ENCODE peak calls at places on chromosomes 13 and 19, in seven cellular contexts. One of them, this sample, is unnamed.

GRCh38 chr19:55684946-55685681 is 10.1 kb downstream of the EPN1 start:
- DNase-seq in fibroblast of gingiva: no peak
- DNase-seq in glutamatergic neuron: no peak
- DNase-seq in skeletal muscle cell: no peak
- DNase-seq in nucleus accumbens: no peak
- DNase-seq in NCI-H2081: no peak
- DNase-seq in NCI-H345: no peak
- DNase-seq in this sample: no peak

GRCh38 chr19:20247016-20247683 is 80.1 kb downstream of the ZNF486 start:
- DNase-seq in fibroblast of gingiva: no peak
- DNase-seq in glutamatergic neuron: peak; percentile 55
- DNase-seq in skeletal muscle cell: no peak
- DNase-seq in nucleus accumbens: peak; percentile 47
- DNase-seq in NCI-H2081: no peak
- DNase-seq in NCI-H345: peak; percentile 1
- DNase-seq in this sample: no peak

GRCh38 chr13:60627071-60627686 is 230.2 kb downstream of the TDRD3 start:
- DNase-seq in fibroblast of gingiva: no peak
- DNase-seq in glutamatergic neuron: peak; percentile 73
- DNase-seq in skeletal muscle cell: no peak
- DNase-seq in nucleus accumbens: peak; percentile 1
- DNase-seq in NCI-H2081: peak; percentile 14
- DNase-seq in NCI-H345: peak; percentile 12
- DNase-seq in this sample: peak; percentile 65

GRCh38 chr13:45811891-45812583 is 39.5 kb downstream of the SIAH3 start:
- DNase-seq in fibroblast of gingiva: no peak
- DNase-seq in glutamatergic neuron: no peak
- DNase-seq in skeletal muscle cell: no peak
- DNase-seq in nucleus accumbens: no peak
- DNase-seq in NCI-H2081: no peak
- DNase-seq in NCI-H345: no peak
- DNase-seq in this sample: no peak

GRCh38 chr13:49347650-49348385 is 96.0 kb downstream of the CAB39L start:
- DNase-seq in fibroblast of gingiva: no peak
- DNase-seq in glutamatergic neuron: no peak
- DNase-seq in skeletal muscle cell: no peak
- DNase-seq in nucleus accumbens: no peak
- DNase-seq in NCI-H2081: no peak
- DNase-seq in NCI-H345: no peak
- DNase-seq in this sample: no peak

GRCh38 chr13:107329991-107330390 is 762.1 kb upstream of the ARGLU1 start:
- DNase-seq in fibroblast of gingiva: peak; percentile 3
- DNase-seq in glutamatergic neuron: no peak
- DNase-seq in skeletal muscle cell: no peak
- DNase-seq in nucleus accumbens: no peak
- DNase-seq in NCI-H2081: peak; percentile 49
- DNase-seq in NCI-H345: peak; percentile 49
- DNase-seq in this sample: no peak

GRCh38 chr13:94712812-94713555 is 639 bp upstream of the SOX21 start:
- DNase-seq in fibroblast of gingiva: peak; percentile 64
- DNase-seq in glutamatergic neuron: peak; percentile 58
- DNase-seq in skeletal muscle cell: peak; percentile 11
- DNase-seq in nucleus accumbens: peak; percentile 21
- DNase-seq in NCI-H2081: peak; percentile 47
- DNase-seq in NCI-H345: peak; percentile 86
- DNase-seq in this sample: peak; percentile 35

GRCh38 chr13:30910676-30911075 is 4.6 kb downstream of the MEDAG start:
- DNase-seq in fibroblast of gingiva: no peak
- DNase-seq in glutamatergic neuron: no peak
- DNase-seq in skeletal muscle cell: no peak
- DNase-seq in nucleus accumbens: no peak
- DNase-seq in NCI-H2081: no peak
- DNase-seq in NCI-H345: no peak
- DNase-seq in this sample: no peak

GRCh38 chr19:33186835-33187540 is 7.1 kb upstream of the LRP3 start:
- DNase-seq in fibroblast of gingiva: no peak
- DNase-seq in glutamatergic neuron: no peak
- DNase-seq in skeletal muscle cell: no peak
- DNase-seq in nucleus accumbens: no peak
- DNase-seq in NCI-H2081: no peak
- DNase-seq in NCI-H345: no peak
- DNase-seq in this sample: no peak

GRCh38 chr13:99431927-99432636 is 69.2 kb upstream of the TM9SF2 start:
- DNase-seq in fibroblast of gingiva: no peak
- DNase-seq in glutamatergic neuron: no peak
- DNase-seq in skeletal muscle cell: no peak
- DNase-seq in nucleus accumbens: no peak
- DNase-seq in NCI-H2081: no peak
- DNase-seq in NCI-H345: no peak
- DNase-seq in this sample: no peak

GRCh38 chr19:15992014-15992413 is 43.2 kb downstream of the OR10H4 start:
- DNase-seq in fibroblast of gingiva: no peak
- DNase-seq in glutamatergic neuron: no peak
- DNase-seq in skeletal muscle cell: no peak
- DNase-seq in nucleus accumbens: no peak
- DNase-seq in NCI-H2081: no peak
- DNase-seq in NCI-H345: no peak
- DNase-seq in this sample: no peak

GRCh38 chr13:83024226-83024625 is 858.0 kb downstream of the SLITRK1 start:
- DNase-seq in fibroblast of gingiva: peak; percentile 54
- DNase-seq in glutamatergic neuron: no peak
- DNase-seq in skeletal muscle cell: no peak
- DNase-seq in nucleus accumbens: no peak
- DNase-seq in NCI-H2081: no peak
- DNase-seq in NCI-H345: no peak
- DNase-seq in this sample: no peak

GRCh38 chr13:27359203-27359821 is 65.1 kb upstream of the GTF3A start:
- DNase-seq in fibroblast of gingiva: peak; percentile 54
- DNase-seq in glutamatergic neuron: peak; percentile 82
- DNase-seq in skeletal muscle cell: no peak
- DNase-seq in nucleus accumbens: peak; percentile 70
- DNase-seq in NCI-H2081: peak; percentile 59
- DNase-seq in NCI-H345: peak; percentile 51
- DNase-seq in this sample: no peak

GRCh38 chr13:23570099-23570926 is at the start of gene TNFRSF19:
- DNase-seq in fibroblast of gingiva: peak; percentile 21
- DNase-seq in glutamatergic neuron: peak; percentile 75
- DNase-seq in skeletal muscle cell: peak; percentile 87
- DNase-seq in nucleus accumbens: no peak
- DNase-seq in NCI-H2081: peak; percentile 19
- DNase-seq in NCI-H345: no peak
- DNase-seq in this sample: peak; percentile 86

GRCh38 chr13:110915874-110916670 is 1.2 kb upstream of the ANKRD10 start:
- DNase-seq in fibroblast of gingiva: peak; percentile 90
- DNase-seq in glutamatergic neuron: no peak
- DNase-seq in skeletal muscle cell: peak; percentile 21
- DNase-seq in nucleus accumbens: no peak
- DNase-seq in NCI-H2081: no peak
- DNase-seq in NCI-H345: no peak
- DNase-seq in this sample: no peak

GRCh38 chr13:72290962-72291681 is 424.1 kb upstream of the DACH1 start:
- DNase-seq in fibroblast of gingiva: peak; percentile 57
- DNase-seq in glutamatergic neuron: no peak
- DNase-seq in skeletal muscle cell: peak; percentile 51
- DNase-seq in nucleus accumbens: no peak
- DNase-seq in NCI-H2081: no peak
- DNase-seq in NCI-H345: no peak
- DNase-seq in this sample: peak; percentile 75

GRCh38 chr13:20174656-20175405 is 14.0 kb upstream of the GJA3 start:
- DNase-seq in fibroblast of gingiva: peak; percentile 76
- DNase-seq in glutamatergic neuron: no peak
- DNase-seq in skeletal muscle cell: peak; percentile 77
- DNase-seq in nucleus accumbens: no peak
- DNase-seq in NCI-H2081: peak; percentile 11
- DNase-seq in NCI-H345: no peak
- DNase-seq in this sample: peak; percentile 88

GRCh38 chr19:33677745-33678426 is 56.1 kb downstream of the CHST8 start:
- DNase-seq in fibroblast of gingiva: no peak
- DNase-seq in glutamatergic neuron: no peak
- DNase-seq in skeletal muscle cell: no peak
- DNase-seq in nucleus accumbens: no peak
- DNase-seq in NCI-H2081: no peak
- DNase-seq in NCI-H345: no peak
- DNase-seq in this sample: no peak

GRCh38 chr13:48976677-48977625 is 1.2 kb downstream of the FNDC3A start:
- DNase-seq in fibroblast of gingiva: no peak
- DNase-seq in glutamatergic neuron: no peak
- DNase-seq in skeletal muscle cell: peak; percentile 7
- DNase-seq in nucleus accumbens: no peak
- DNase-seq in NCI-H2081: peak; percentile 86
- DNase-seq in NCI-H345: no peak
- DNase-seq in this sample: peak; percentile 33

GRCh38 chr13:77184455-77184854 is 142.4 kb downstream of the MYCBP2 start:
- DNase-seq in fibroblast of gingiva: no peak
- DNase-seq in glutamatergic neuron: no peak
- DNase-seq in skeletal muscle cell: no peak
- DNase-seq in nucleus accumbens: no peak
- DNase-seq in NCI-H2081: no peak
- DNase-seq in NCI-H345: no peak
- DNase-seq in this sample: no peak

GRCh38 chr19:30648321-30648720 is 276.1 kb downstream of the ZNF536 start:
- DNase-seq in fibroblast of gingiva: no peak
- DNase-seq in glutamatergic neuron: no peak
- DNase-seq in skeletal muscle cell: no peak
- DNase-seq in nucleus accumbens: no peak
- DNase-seq in NCI-H2081: no peak
- DNase-seq in NCI-H345: no peak
- DNase-seq in this sample: no peak

GRCh38 chr13:46633416-46633815 is 80.4 kb downstream of the LRCH1 start:
- DNase-seq in fibroblast of gingiva: peak; percentile 74
- DNase-seq in glutamatergic neuron: no peak
- DNase-seq in skeletal muscle cell: peak; percentile 72
- DNase-seq in nucleus accumbens: no peak
- DNase-seq in NCI-H2081: no peak
- DNase-seq in NCI-H345: no peak
- DNase-seq in this sample: no peak

GRCh38 chr13:30789360-30789862 is 54.1 kb downstream of the ALOX5AP start:
- DNase-seq in fibroblast of gingiva: no peak
- DNase-seq in glutamatergic neuron: no peak
- DNase-seq in skeletal muscle cell: no peak
- DNase-seq in nucleus accumbens: no peak
- DNase-seq in NCI-H2081: no peak
- DNase-seq in NCI-H345: no peak
- DNase-seq in this sample: no peak

GRCh38 chr13:50358221-50358620 is 343.0 kb downstream of the KCNRG start:
- DNase-seq in fibroblast of gingiva: no peak
- DNase-seq in glutamatergic neuron: no peak
- DNase-seq in skeletal muscle cell: no peak
- DNase-seq in nucleus accumbens: no peak
- DNase-seq in NCI-H2081: no peak
- DNase-seq in NCI-H345: no peak
- DNase-seq in this sample: no peak

GRCh38 chr19:10389863-10390262 is 9.5 kb upstream of the TYK2 start:
- DNase-seq in fibroblast of gingiva: no peak
- DNase-seq in glutamatergic neuron: no peak
- DNase-seq in skeletal muscle cell: no peak
- DNase-seq in nucleus accumbens: no peak
- DNase-seq in NCI-H2081: no peak
- DNase-seq in NCI-H345: no peak
- DNase-seq in this sample: no peak

GRCh38 chr19:17948474-17948966 is 15.7 kb downstream of the CCDC124 start:
- DNase-seq in fibroblast of gingiva: no peak
- DNase-seq in glutamatergic neuron: peak; percentile 73
- DNase-seq in skeletal muscle cell: no peak
- DNase-seq in nucleus accumbens: peak; percentile 50
- DNase-seq in NCI-H2081: no peak
- DNase-seq in NCI-H345: no peak
- DNase-seq in this sample: no peak

GRCh38 chr13:37648604-37649003 is 50.0 kb upstream of the POSTN start:
- DNase-seq in fibroblast of gingiva: peak; percentile 44
- DNase-seq in glutamatergic neuron: no peak
- DNase-seq in skeletal muscle cell: peak; percentile 56
- DNase-seq in nucleus accumbens: no peak
- DNase-seq in NCI-H2081: no peak
- DNase-seq in NCI-H345: no peak
- DNase-seq in this sample: no peak

GRCh38 chr13:46588019-46588418 is 35.0 kb downstream of the LRCH1 start:
- DNase-seq in fibroblast of gingiva: no peak
- DNase-seq in glutamatergic neuron: no peak
- DNase-seq in skeletal muscle cell: no peak
- DNase-seq in nucleus accumbens: no peak
- DNase-seq in NCI-H2081: no peak
- DNase-seq in NCI-H345: no peak
- DNase-seq in this sample: no peak

GRCh38 chr19:13796301-13797057 is 1.2 kb downstream of the ZSWIM4 start:
- DNase-seq in fibroblast of gingiva: peak; percentile 88
- DNase-seq in glutamatergic neuron: no peak
- DNase-seq in skeletal muscle cell: peak; percentile 73
- DNase-seq in nucleus accumbens: no peak
- DNase-seq in NCI-H2081: no peak
- DNase-seq in NCI-H345: no peak
- DNase-seq in this sample: peak; percentile 56

GRCh38 chr19:42038675-42039074 is 31.3 kb downstream of the GRIK5 start:
- DNase-seq in fibroblast of gingiva: no peak
- DNase-seq in glutamatergic neuron: no peak
- DNase-seq in skeletal muscle cell: no peak
- DNase-seq in nucleus accumbens: no peak
- DNase-seq in NCI-H2081: no peak
- DNase-seq in NCI-H345: peak; percentile 66
- DNase-seq in this sample: no peak

GRCh38 chr13:22243519-22244197 is 572.8 kb downstream of the FGF9 start:
- DNase-seq in fibroblast of gingiva: no peak
- DNase-seq in glutamatergic neuron: no peak
- DNase-seq in skeletal muscle cell: no peak
- DNase-seq in nucleus accumbens: no peak
- DNase-seq in NCI-H2081: peak; percentile 38
- DNase-seq in NCI-H345: no peak
- DNase-seq in this sample: no peak

GRCh38 chr19:10899171-10899653 is 27.9 kb downstream of the CARM1 start:
- DNase-seq in fibroblast of gingiva: no peak
- DNase-seq in glutamatergic neuron: no peak
- DNase-seq in skeletal muscle cell: no peak
- DNase-seq in nucleus accumbens: no peak
- DNase-seq in NCI-H2081: peak; percentile 18
- DNase-seq in NCI-H345: peak; percentile 42
- DNase-seq in this sample: no peak

GRCh38 chr13:51717786-51718398 is 86.1 kb downstream of the DHRS12 start:
- DNase-seq in fibroblast of gingiva: peak; percentile 57
- DNase-seq in glutamatergic neuron: peak; percentile 33
- DNase-seq in skeletal muscle cell: peak; percentile 43
- DNase-seq in nucleus accumbens: no peak
- DNase-seq in NCI-H2081: no peak
- DNase-seq in NCI-H345: no peak
- DNase-seq in this sample: no peak

GRCh38 chr19:18675779-18676178 is 7.7 kb upstream of the CRTC1 start:
- DNase-seq in fibroblast of gingiva: no peak
- DNase-seq in glutamatergic neuron: no peak
- DNase-seq in skeletal muscle cell: no peak
- DNase-seq in nucleus accumbens: no peak
- DNase-seq in NCI-H2081: no peak
- DNase-seq in NCI-H345: no peak
- DNase-seq in this sample: no peak

GRCh38 chr19:40277356-40277755 is 7.8 kb downstream of the AKT2 start:
- DNase-seq in fibroblast of gingiva: no peak
- DNase-seq in glutamatergic neuron: no peak
- DNase-seq in skeletal muscle cell: no peak
- DNase-seq in nucleus accumbens: no peak
- DNase-seq in NCI-H2081: no peak
- DNase-seq in NCI-H345: no peak
- DNase-seq in this sample: no peak

GRCh38 chr13:43767351-43767901 is 19.3 kb downstream of the ENOX1 start:
- DNase-seq in fibroblast of gingiva: peak; percentile 48
- DNase-seq in glutamatergic neuron: peak; percentile 62
- DNase-seq in skeletal muscle cell: peak; percentile 26
- DNase-seq in nucleus accumbens: peak; percentile 2
- DNase-seq in NCI-H2081: peak; percentile 16
- DNase-seq in NCI-H345: peak; percentile 22
- DNase-seq in this sample: no peak

GRCh38 chr19:43789029-43789428 is 8.3 kb upstream of the KCNN4 start:
- DNase-seq in fibroblast of gingiva: peak; percentile 28
- DNase-seq in glutamatergic neuron: no peak
- DNase-seq in skeletal muscle cell: no peak
- DNase-seq in nucleus accumbens: no peak
- DNase-seq in NCI-H2081: no peak
- DNase-seq in NCI-H345: no peak
- DNase-seq in this sample: no peak

GRCh38 chr19:37763488-37763887 is 15.9 kb downstream of the ZNF573 start:
- DNase-seq in fibroblast of gingiva: peak; percentile 9
- DNase-seq in glutamatergic neuron: no peak
- DNase-seq in skeletal muscle cell: no peak
- DNase-seq in nucleus accumbens: no peak
- DNase-seq in NCI-H2081: no peak
- DNase-seq in NCI-H345: no peak
- DNase-seq in this sample: no peak